ENCODE peak calls at places on chromosomes 2 and 18, in four cellular contexts. Y, T, N and L are unnamed samples. For H3K4me1, the result is how much of the 10 kb centered on the place peaks cover.

GRCh38 chr2:160621748-160622147 is 128.1 kb upstream of the RBMS1 start:
- DNase-seq in Y (no peak), T (no peak), N (no peak), L (no peak)

GRCh38 chr2:189826039-189826438 is 41.8 kb downstream of the PMS1 start:
- DNase-seq in Y (no peak), T (no peak), N (no peak), L (no peak)

GRCh38 chr2:166695154-166695553 is 193.1 kb upstream of the XIRP2 start:
- DNase-seq in Y (no peak), T (no peak), N (no peak), L (no peak)

GRCh38 chr2:105888625-105889024 is 143.9 kb downstream of the NCK2 start:
- DNase-seq in Y (no peak), T (no peak), N (no peak), L (no peak)

GRCh38 chr2:96734899-96735585 is 4.8 kb downstream of the LMAN2L start:
- DNase-seq in Y (no peak), T (no peak), N (no peak), L (peak)

GRCh38 chr2:120779781-120780283 is 44.2 kb downstream of the GLI2 start:
- DNase-seq in Y (no peak), T (peak), N (no peak), L (peak)

GRCh38 chr2:27356056-27356381 is 545 bp downstream of the GTF3C2 start:
- DNase-seq in Y (no peak), T (peak), N (peak), L (peak)

GRCh38 chr2:28172114-28172898 is 220.4 kb upstream of the FOSL2 start:
- DNase-seq in Y (no peak), T (peak), N (peak), L (no peak)

GRCh38 chr18:59870623-59871130 is 29.1 kb upstream of the PMAIP1 start:
- DNase-seq in Y (no peak), T (no peak), N (no peak), L (no peak)

GRCh38 chr2:113138428-113139322 is 11.3 kb downstream of the IL1RN start:
- DNase-seq in Y (no peak), T (peak), N (no peak), L (no peak)

GRCh38 chr18:35582899-35583558 is 1.5 kb downstream of the GALNT1 start:
- DNase-seq in Y (no peak), T (peak), N (no peak), L (no peak)

GRCh38 chr18:22951823-22952222 is 18.7 kb downstream of the RBBP8 start:
- DNase-seq in Y (no peak), T (no peak), N (no peak), L (no peak)

GRCh38 chr2:67645280-67646255 is 248.4 kb downstream of the ETAA1 start:
- DNase-seq in Y (no peak), T (no peak), N (no peak), L (no peak)

GRCh38 chr18:42038936-42039335 is 83.9 kb downstream of the PIK3C3 start:
- DNase-seq in Y (no peak), T (peak), N (no peak), L (no peak)

GRCh38 chr2:147449323-147450080 is 395.3 kb upstream of the ACVR2A start:
- DNase-seq in Y (no peak), T (peak), N (no peak), L (no peak)

GRCh38 chr2:46535360-46535759 is 56.0 kb downstream of the TMEM247 start:
- DNase-seq in Y (no peak), T (no peak), N (no peak), L (no peak)

GRCh38 chr2:230312638-230313037 is 14.4 kb upstream of the SP140L start:
- DNase-seq in Y (no peak), T (no peak), N (no peak), L (no peak)

GRCh38 chr2:234446404-234447076 is 50.3 kb downstream of the ARL4C start:
- DNase-seq in Y (peak), T (peak), N (peak), L (peak)

GRCh38 chr2:27977623-27978312 is 87.2 kb downstream of the BABAM2 start:
- DNase-seq in Y (no peak), T (no peak), N (no peak), L (no peak)

GRCh38 chr2:183186296-183186695 is 62.1 kb downstream of the NUP35 start:
- DNase-seq in Y (no peak), T (no peak), N (no peak), L (no peak)

GRCh38 chr18:49849331-49850217 is 36.2 kb upstream of the ACAA2 start:
- DNase-seq in Y (peak), T (peak), N (peak), L (peak)

GRCh38 chr2:2253139-2254016 is 77.7 kb downstream of the MYT1L start:
- DNase-seq in Y (no peak), T (no peak), N (no peak), L (no peak)

GRCh38 chr2:203803046-203803429 is 64.5 kb upstream of the CTLA4 start:
- DNase-seq in Y (no peak), T (no peak), N (no peak), L (no peak)
- H3K4me3 ChIP-seq in Y (no peak), T (no peak), N (no peak), L (no peak)

GRCh38 chr2:236346366-236346765 is 82.2 kb upstream of the ASB18 start:
- DNase-seq in Y (no peak), T (no peak), N (no peak), L (no peak)
- H3K27ac ChIP-seq in Y (no peak), T (no peak), N (no peak), L (no peak)

GRCh38 chr2:16105664-16106281 is 165.4 kb downstream of the MYCN start:
- DNase-seq in Y (no peak), T (peak), N (no peak), L (no peak)
- H3K4me1 ChIP-seq in Y (under half), T (under half), N (under half), L (under half)

DNA sequence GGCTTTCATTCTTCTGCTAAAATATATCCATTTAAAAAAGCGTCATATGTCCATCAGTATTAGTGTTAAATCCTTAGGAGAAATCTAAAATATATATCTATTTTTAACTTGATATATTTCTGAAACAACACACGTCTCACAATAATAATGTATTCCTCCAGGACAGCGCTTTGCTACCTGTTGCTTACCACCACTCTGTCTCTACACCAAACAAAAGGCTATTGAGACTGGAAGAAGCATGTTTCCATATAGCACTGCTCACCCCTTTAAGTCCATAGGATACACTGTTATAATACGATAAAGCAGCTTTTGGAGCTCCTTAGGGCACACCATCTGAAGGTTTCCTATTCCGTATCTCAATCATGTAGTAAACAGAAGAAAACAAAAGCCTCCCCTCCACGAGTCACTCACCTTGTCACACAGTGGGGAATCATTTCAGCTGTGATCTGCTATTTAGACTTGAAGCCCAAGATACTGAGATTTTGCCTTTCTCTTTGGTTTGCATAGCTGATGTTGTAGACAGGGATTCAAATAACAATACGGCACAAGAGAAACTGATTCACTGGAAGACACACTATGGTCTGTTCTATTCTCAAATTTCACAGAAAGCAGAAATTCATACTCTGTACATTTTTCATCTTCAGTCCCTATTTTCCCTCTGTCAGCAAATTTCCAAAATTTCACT is 187.3 kb downstream of the TCF4 start:
- DNase-seq in Y (no peak), T (no peak), N (no peak), L (no peak)
- H3K4me3 ChIP-seq in Y (peak), T (no peak), N (peak), L (peak)

DNA sequence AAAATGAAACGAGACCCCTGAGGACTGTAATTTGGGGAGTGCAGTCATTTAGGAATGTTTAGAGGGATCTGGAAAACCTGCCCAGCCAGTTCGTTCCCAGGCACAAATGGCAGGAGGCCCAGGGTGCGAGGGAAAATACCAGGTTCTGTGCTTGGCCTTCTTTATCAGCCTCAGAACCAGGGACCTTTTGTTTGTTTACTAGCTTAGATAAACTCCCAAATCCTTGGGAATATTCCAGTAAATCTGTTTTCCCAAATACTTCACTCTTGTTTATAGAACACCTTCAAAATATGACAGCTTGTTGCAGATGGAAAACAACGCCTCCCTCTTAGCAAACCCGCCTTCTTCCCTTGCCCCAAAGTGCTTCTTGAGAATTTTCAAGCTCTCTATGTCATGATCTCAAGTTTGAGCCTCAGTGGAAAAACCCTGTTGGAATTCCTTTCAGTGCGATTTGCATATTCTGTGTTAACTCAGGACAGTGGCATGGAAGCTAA is 400.3 kb upstream of the SMIM21 start:
- DNase-seq in Y (no peak), T (peak), N (no peak), L (no peak)
- H3K27ac ChIP-seq in Y (no peak), T (peak), N (peak), L (no peak)

GRCh38 chr2:207786956-207787516 is 17.3 kb upstream of the FZD5 start:
- DNase-seq in Y (no peak), T (no peak), N (no peak), L (no peak)

GRCh38 chr2:207779523-207779922 is 9.8 kb upstream of the FZD5 start:
- DNase-seq in Y (no peak), T (no peak), N (no peak), L (no peak)

GRCh38 chr2:207784898-207785297 is 15.2 kb upstream of the FZD5 start:
- DNase-seq in Y (no peak), T (no peak), N (no peak), L (no peak)

GRCh38 chr2:207782238-207783030 is 12.7 kb upstream of the FZD5 start:
- DNase-seq in Y (no peak), T (peak), N (peak), L (no peak)

GRCh38 chr2:207783514-207783913 is 13.8 kb upstream of the FZD5 start:
- DNase-seq in Y (no peak), T (no peak), N (no peak), L (no peak)
- H3K4me1 ChIP-seq in Y (under half), T (under half), N (under half), L (under half)

GRCh38 chr18:3265564-3266033 is 3.7 kb downstream of the MYL12B start:
- DNase-seq in Y (no peak), T (peak), N (no peak), L (no peak)
- H3K4me3 ChIP-seq in Y (no peak), T (no peak), N (no peak), L (no peak)

GRCh38 chr18:48838166-48838775 is 112.5 kb downstream of the SMAD7 start:
- DNase-seq in Y (no peak), T (no peak), N (no peak), L (peak)
- H3K27ac ChIP-seq in Y (no peak), T (peak), N (no peak), L (no peak)

GRCh38 chr2:236086971-236087465 is 81.2 kb downstream of the GBX2 start:
- DNase-seq in Y (no peak), T (no peak), N (no peak), L (peak)
- H3K4me1 ChIP-seq in Y (under half), T (under half), N (under half), L (under half)